ENCODE peak calls at places on chromosomes 6 and 20, in six cellular contexts. Y, L, D, S, X and G are unnamed samples.

GRCh38 chr6:40556881-40557280 is 30.3 kb downstream of the LRFN2 start:
- DNase-seq in Y (no peak), L (no peak), D (no peak), S (no peak), X (no peak), G (no peak)

GRCh38 chr6:111730835-111731234 is 125.2 kb upstream of the TRAF3IP2 start:
- DNase-seq in Y (peak; percentile 88), L (no peak), D (peak; percentile 41), S (peak; percentile 56), X (no peak), G (no peak)

GRCh38 chr6:123529843-123530242 is 106.9 kb downstream of the TRDN start:
- DNase-seq in Y (no peak), L (no peak), D (no peak), S (no peak), X (no peak), G (no peak)

GRCh38 chr6:16800942-16801341 is 39.7 kb upstream of the ATXN1 start:
- DNase-seq in Y (no peak), L (no peak), D (no peak), S (no peak), X (no peak), G (no peak)

GRCh38 chr6:167444602-167445346 is 119.9 kb downstream of the TTLL2 start:
- DNase-seq in Y (no peak), L (no peak), D (no peak), S (no peak), X (no peak), G (no peak)

GRCh38 chr6:142088858-142089216 is 43.9 kb upstream of the GJE1 start:
- DNase-seq in Y (no peak), L (no peak), D (no peak), S (peak; percentile 66), X (peak; percentile 9), G (no peak)

GRCh38 chr6:13454286-13455221 is 32.8 kb downstream of the GFOD1 start:
- DNase-seq in Y (no peak), L (peak; percentile 51), D (no peak), S (peak; percentile 13), X (peak; percentile 36), G (peak; percentile 37)

GRCh38 chr6:17015551-17016381 is 86.1 kb upstream of the STMND1 start:
- DNase-seq in Y (no peak), L (no peak), D (no peak), S (no peak), X (no peak), G (peak; percentile 18)

GRCh38 chr20:56631318-56631989 is 2.3 kb downstream of the TFAP2C start:
- DNase-seq in Y (no peak), L (no peak), D (no peak), S (no peak), X (no peak), G (no peak)

GRCh38 chr6:35731736-35732532 is 4.9 kb upstream of the ARMC12 start:
- DNase-seq in Y (peak; percentile 90), L (peak; percentile 94), D (peak; percentile 51), S (peak; percentile 98), X (peak; percentile 96), G (peak; percentile 93)